ENCODE peak calls at places on chromosomes 13 and 19, in four cellular contexts. M, C, I and R are unnamed samples.

GRCh38 chr13:67792151-67792665 is 562.1 kb upstream of the PCDH9 start:
- DNase-seq in M (no peak), C (no peak), I (no peak), R (no peak)

GRCh38 chr19:13718733-13719132 is 45.6 kb upstream of the MRI1 start:
- DNase-seq in M (peak), C (no peak), I (no peak), R (peak)

GRCh38 chr19:33530261-33530660 is 8.7 kb upstream of the PEPD start:
- DNase-seq in M (no peak), C (no peak), I (no peak), R (no peak)

GRCh38 chr19:32397736-32398135 is 7.8 kb upstream of the DPY19L3 start:
- DNase-seq in M (no peak), C (peak), I (no peak), R (peak)

GRCh38 chr19:10963865-10964264 is 3.0 kb downstream of the SMARCA4 start:
- DNase-seq in M (no peak), C (no peak), I (no peak), R (no peak)

GRCh38 chr19:13155472-13156284 is 5.5 kb downstream of the IER2 start:
- DNase-seq in M (no peak), C (peak), I (peak), R (peak)

GRCh38 chr19:28582807-28583206 is 630.1 kb downstream of the UQCRFS1 start:
- DNase-seq in M (no peak), C (no peak), I (no peak), R (no peak)

GRCh38 chr13:43286769-43287168 is 263.4 kb downstream of the DNAJC15 start:
- DNase-seq in M (no peak), C (no peak), I (no peak), R (no peak)

GRCh38 chr13:85170372-85170771 is 628.8 kb downstream of the SLITRK6 start:
- DNase-seq in M (no peak), C (no peak), I (no peak), R (no peak)

GRCh38 chr19:36267061-36267845 is 52.3 kb downstream of the ZNF146 start:
- DNase-seq in M (no peak), C (no peak), I (no peak), R (no peak)

GRCh38 chr19:51398096-51398704 is 7.8 kb upstream of the C19orf84 start:
- DNase-seq in M (peak), C (peak), I (peak), R (peak)
- TF ChIP-seq MAZ in M (no peak), C (no peak), I (no peak), R (no peak)

GRCh38 chr13:114047358-114047881 is 73.5 kb upstream of the C13orf46 start:
- DNase-seq in M (no peak), C (no peak), I (peak), R (peak)

GRCh38 chr13:114048463-114048862 is 74.6 kb upstream of the C13orf46 start:
- DNase-seq in M (no peak), C (no peak), I (no peak), R (no peak)

GRCh38 chr13:114050536-114051450 is 76.9 kb upstream of the C13orf46 start:
- DNase-seq in M (no peak), C (no peak), I (no peak), R (no peak)

GRCh38 chr13:114049626-114050101 is 75.8 kb upstream of the C13orf46 start:
- DNase-seq in M (no peak), C (no peak), I (no peak), R (no peak)

DNA sequence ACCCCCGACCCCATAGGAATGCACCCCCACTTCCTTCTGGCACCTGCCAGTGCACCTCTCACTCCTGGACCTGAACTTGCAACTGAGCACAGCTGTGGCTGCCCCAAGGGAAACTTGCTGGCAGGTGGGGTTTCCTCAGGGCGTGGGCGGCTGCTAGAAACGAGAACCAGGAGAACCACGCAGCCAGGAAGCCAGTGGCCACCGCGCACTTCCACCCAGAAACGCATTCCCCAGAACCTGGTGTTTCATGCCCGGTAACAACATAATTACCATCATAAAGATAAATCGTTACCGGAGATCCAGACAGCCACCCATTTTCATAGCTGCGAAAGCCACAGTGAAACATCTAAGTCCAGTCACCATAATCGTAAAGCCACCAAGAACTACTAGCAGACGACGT is 75.2 kb upstream of the C13orf46 start:
- DNase-seq in M (no peak), C (no peak), I (no peak), R (no peak)
- TF ChIP-seq MAZ in M (no peak), C (no peak), I (no peak), R (no peak)

GRCh38 chr13:95355491-95355890 is 54.2 kb upstream of the ABCC4 start:
- DNase-seq in M (no peak), C (no peak), I (no peak), R (peak)
- TF ChIP-seq MAZ in M (no peak), C (no peak), I (no peak), R (no peak)

GRCh38 chr13:41144576-41144975 is 12.0 kb upstream of the KBTBD6 start:
- DNase-seq in M (no peak), C (no peak), I (no peak), R (no peak)

GRCh38 chr13:41136396-41137031 is 3.9 kb upstream of the KBTBD6 start:
- DNase-seq in M (no peak), C (no peak), I (peak), R (no peak)

GRCh38 chr13:41137241-41137640 is 4.6 kb upstream of the KBTBD6 start:
- DNase-seq in M (no peak), C (no peak), I (no peak), R (peak)

GRCh38 chr13:41137951-41138350 is 5.3 kb upstream of the KBTBD6 start:
- DNase-seq in M (no peak), C (no peak), I (no peak), R (peak)

GRCh38 chr13:41139296-41139966 is 6.8 kb upstream of the KBTBD6 start:
- DNase-seq in M (no peak), C (no peak), I (no peak), R (peak)
- TF ChIP-seq MAZ in M (no peak), C (no peak), I (no peak), R (no peak)

GRCh38 chr19:46715620-46716012 is 1.3 kb downstream of the PRKD2 start:
- DNase-seq in M (no peak), C (no peak), I (no peak), R (no peak)

GRCh38 chr19:46716672-46717033 is 261 bp downstream of the PRKD2 start:
- DNase-seq in M (peak), C (no peak), I (peak), R (no peak)

GRCh38 chr19:46717034-46717715 is at the start of gene PRKD2:
- DNase-seq in M (peak), C (peak), I (peak), R (peak)

GRCh38 chr19:46714523-46715106 is 2.3 kb downstream of the PRKD2 start:
- DNase-seq in M (no peak), C (no peak), I (no peak), R (no peak)

GRCh38 chr19:46716013-46716671 is 772 bp downstream of the PRKD2 start:
- DNase-seq in M (peak), C (no peak), I (peak), R (no peak)
- TF ChIP-seq MAZ in M (no peak), C (no peak), I (no peak), R (no peak)

DNA sequence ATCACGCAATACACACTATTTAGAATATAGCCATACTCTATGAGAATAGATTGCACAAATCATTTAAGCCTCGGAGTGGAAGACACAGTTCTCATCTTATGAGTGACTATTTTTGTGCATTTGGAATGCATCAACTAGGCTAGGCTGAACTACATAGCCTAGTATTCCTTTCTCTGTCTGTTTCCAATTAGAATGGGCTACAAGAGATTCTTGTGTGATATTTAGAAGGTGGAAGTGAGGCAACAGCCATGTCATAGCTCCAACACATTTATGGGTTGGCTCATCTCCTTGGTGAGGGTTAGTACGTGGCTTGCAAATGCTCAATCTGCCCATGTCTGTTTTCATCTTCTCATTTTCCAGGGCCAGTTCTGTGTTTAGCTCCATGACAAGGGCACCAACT is 1116.0 kb downstream of the PCDH9 start:
- DNase-seq in M (no peak), C (no peak), I (no peak), R (peak)
- TF ChIP-seq MAZ in M (no peak), C (no peak), I (no peak), R (no peak)

DNA sequence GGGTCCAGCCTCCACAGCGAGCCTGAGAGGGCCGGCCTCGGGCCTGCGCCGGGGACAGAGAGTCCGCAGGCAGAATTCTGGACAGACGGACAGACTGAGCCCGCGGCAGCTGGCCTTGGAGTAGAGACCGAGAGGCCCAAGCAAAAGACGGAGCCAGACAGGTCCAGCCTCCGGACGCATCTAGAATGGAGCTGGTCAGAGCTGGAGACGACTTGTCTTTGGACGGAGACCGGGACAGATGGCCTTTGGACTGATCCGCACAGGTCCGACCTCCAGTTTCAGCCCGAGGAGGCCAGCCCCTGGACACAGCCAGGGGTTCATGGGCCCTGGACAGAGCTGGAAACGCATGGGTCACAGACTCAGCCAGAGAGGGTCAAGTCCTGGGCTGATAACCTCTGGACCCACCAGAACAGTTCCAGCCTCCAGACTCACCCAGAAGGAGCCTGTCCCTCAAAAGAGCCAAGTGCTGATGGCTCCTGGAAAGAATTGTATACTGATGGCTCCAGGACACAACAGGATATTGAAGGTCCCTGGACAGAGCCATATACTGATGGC is 490 bp downstream of the ITPKC start:
- DNase-seq in M (no peak), C (no peak), I (no peak), R (no peak)
- TF ChIP-seq MAZ in M (no peak), C (no peak), I (no peak), R (no peak)

DNA sequence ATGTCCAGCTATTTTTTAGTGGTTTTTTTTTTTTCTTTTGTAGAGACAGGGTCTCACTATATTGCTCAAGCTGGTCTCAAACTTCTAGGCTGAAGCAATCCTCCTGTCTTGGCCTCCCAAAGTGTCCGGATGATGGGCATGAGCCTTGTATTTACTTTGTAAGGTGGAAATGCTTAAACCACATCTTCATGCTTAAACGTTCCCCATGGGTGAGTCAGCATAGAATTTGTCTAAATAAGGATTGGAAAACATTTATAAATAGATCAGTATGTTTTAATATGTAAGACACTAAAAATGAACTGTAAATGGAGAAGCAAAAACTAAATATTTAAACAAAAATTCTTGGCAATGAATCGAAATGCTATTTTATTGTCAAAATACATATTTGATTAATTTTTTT is 698.0 kb downstream of the PCDH9 start:
- DNase-seq in M (no peak), C (no peak), I (no peak), R (peak)
- TF ChIP-seq MAZ in M (no peak), C (no peak), I (no peak), R (no peak)